ENCODE peak calls at places on chromosomes 6 and 20, in nine cellular contexts. K, D, T, P, R, E, O, U and S are unnamed samples.
A peak's percentile ranks its signal among the peaks of the same experiment; 100 is the strongest.

GRCh38 chr6:111604259-111605099 is 1.2 kb downstream of the TRAF3IP2 start:
- DNase-seq in T (no peak), D (peak; percentile 84), K (no peak), E (peak; percentile 9), O (no peak), P (no peak), U (no peak), R (no peak), S (no peak)

GRCh38 chr6:5135783-5136376 is 50.7 kb downstream of the PPP1R3G start:
- DNase-seq in T (peak; percentile 27), P (peak; percentile 15), O (no peak), U (peak; percentile 24), R (peak; percentile 8), K (no peak), E (no peak), D (peak; percentile 36), S (no peak)

GRCh38 chr20:24136659-24137246 is 148.2 kb upstream of the GGTLC1 start:
- DNase-seq in E (no peak), K (no peak), R (no peak), U (no peak), T (no peak), D (no peak), O (no peak), P (no peak), S (no peak)

GRCh38 chr6:108838101-108838717 is 10.0 kb upstream of the ARMC2 start:
- DNase-seq in P (no peak), O (no peak), R (no peak), U (no peak), T (no peak), K (no peak), D (peak; percentile 21), E (no peak), S (peak; percentile 50)

GRCh38 chr6:5025911-5026819 is 22.3 kb upstream of the RPP40 start:
- DNase-seq in O (no peak), P (peak; percentile 70), U (peak; percentile 44), T (no peak), R (no peak), D (peak; percentile 37), E (no peak), K (no peak), S (peak; percentile 50)

GRCh38 chr6:81235512-81235911 is 517.0 kb downstream of the TENT5A start:
- DNase-seq in K (no peak), P (no peak), U (no peak), T (no peak), D (no peak), R (no peak), E (no peak), O (no peak), S (no peak)

GRCh38 chr6:5766260-5766659 is 240.5 kb downstream of the NRN1 start:
- DNase-seq in P (no peak), T (no peak), E (no peak), K (no peak), O (no peak), R (no peak), U (no peak), D (no peak), S (no peak)

GRCh38 chr6:34143196-34143883 is 2.5 kb downstream of the GRM4 start:
- DNase-seq in K (no peak), T (no peak), P (no peak), E (no peak), U (no peak), D (no peak), R (no peak), O (no peak), S (no peak)

GRCh38 chr6:6588924-6589696 is 590 bp downstream of the LY86 start:
- DNase-seq in R (no peak), P (no peak), E (no peak), K (no peak), O (no peak), D (no peak), T (no peak), U (no peak), S (no peak)

GRCh38 chr20:32437391-32438074 is 79.4 kb downstream of the ASXL1 start:
- DNase-seq in U (no peak), E (no peak), D (no peak), P (no peak), T (no peak), K (no peak), O (no peak), R (no peak), S (peak; percentile 21)

GRCh38 chr6:56902551-56903464 is 52.1 kb upstream of the BEND6 start:
- DNase-seq in T (no peak), K (no peak), R (no peak), E (peak; percentile 4), D (peak; percentile 64), P (peak; percentile 46), O (no peak), U (no peak), S (no peak)

GRCh38 chr6:11814116-11814515 is 35.5 kb upstream of the ADTRP start:
- DNase-seq in D (no peak), R (no peak), K (no peak), E (no peak), U (no peak), T (no peak), P (no peak), O (no peak), S (no peak)

GRCh38 chr6:90197854-90198496 is 98.7 kb downstream of the BACH2 start:
- DNase-seq in D (peak; percentile 53), O (no peak), E (no peak), R (no peak), U (peak; percentile 92), K (no peak), T (no peak), P (no peak), S (no peak)

GRCh38 chr20:1676650-1677049 is 19.1 kb upstream of the SIRPG start:
- DNase-seq in P (no peak), U (no peak), K (no peak), T (no peak), D (no peak), O (no peak), E (no peak), R (no peak), S (no peak)

GRCh38 chr6:111087106-111087835 is at the start of gene SLC16A10:
- DNase-seq in O (peak; percentile 26), T (peak; percentile 90), D (peak; percentile 25), U (peak; percentile 60), P (peak; percentile 89), R (peak; percentile 75), E (peak; percentile 66), K (peak; percentile 36), S (peak; percentile 45)

GRCh38 chr6:45710304-45710821 is 305.3 kb downstream of the CLIC5 start:
- DNase-seq in D (peak; percentile 12), P (no peak), T (no peak), R (peak; percentile 74), U (no peak), K (no peak), O (no peak), E (no peak), S (no peak)

GRCh38 chr6:129667034-129667433 is 42.9 kb downstream of the ARHGAP18 start:
- DNase-seq in D (no peak), T (no peak), R (no peak), O (no peak), K (no peak), P (no peak), E (no peak), U (no peak), S (no peak)

GRCh38 chr20:990293-990959 is 11.7 kb downstream of the RSPO4 start:
- DNase-seq in T (no peak), R (no peak), E (no peak), P (no peak), U (no peak), D (no peak), K (no peak), O (no peak), S (no peak)

GRCh38 chr6:21949211-21949801 is 347.5 kb downstream of the PRL start:
- DNase-seq in P (peak; percentile 23), U (peak; percentile 88), T (no peak), K (no peak), R (no peak), E (no peak), D (no peak), O (no peak), S (no peak)

GRCh38 chr6:37126961-37127360 is 43.0 kb upstream of the PIM1 start:
- DNase-seq in U (no peak), K (no peak), R (no peak), P (no peak), T (no peak), O (no peak), D (no peak), E (no peak), S (no peak)

GRCh38 chr20:38181971-38182370 is 16.9 kb upstream of the TGM2 start:
- DNase-seq in O (no peak), E (no peak), U (no peak), P (no peak), K (no peak), T (no peak), D (no peak), R (no peak), S (no peak)

GRCh38 chr20:52103911-52104545 is 87.6 kb downstream of the ZFP64 start:
- DNase-seq in E (no peak), D (peak; percentile 22), O (no peak), R (no peak), P (no peak), T (no peak), U (no peak), K (no peak), S (no peak)

GRCh38 chr6:23349521-23350147 is 776.4 kb upstream of the NRSN1 start:
- DNase-seq in R (no peak), E (peak; percentile 73), O (no peak), D (peak; percentile 90), K (no peak), U (peak; percentile 71), P (peak; percentile 73), T (no peak), S (no peak)

GRCh38 chr20:46954490-46955038 is 59.9 kb downstream of the EYA2 start:
- DNase-seq in U (no peak), P (no peak), R (no peak), D (peak; percentile 97), K (no peak), O (no peak), E (no peak), T (no peak), S (no peak)

GRCh38 chr20:37453288-37453687 is 67.8 kb upstream of the NNAT start:
- DNase-seq in R (no peak), P (no peak), E (no peak), K (no peak), U (no peak), T (no peak), O (no peak), D (no peak), S (no peak)

GRCh38 chr20:20441259-20441658 is 73.4 kb downstream of the INSM1 start:
- DNase-seq in O (no peak), U (no peak), P (peak; percentile 64), K (no peak), D (no peak), R (no peak), T (no peak), E (no peak), S (no peak)

GRCh38 chr6:96899019-96899418 is 1.3 kb upstream of the NDUFAF4 start:
- DNase-seq in K (no peak), R (no peak), D (peak; percentile 66), U (peak; percentile 8), T (no peak), E (no peak), P (peak; percentile 61), O (no peak), S (no peak)

GRCh38 chr6:97644353-97644752 is 361.3 kb upstream of the MMS22L start:
- DNase-seq in E (no peak), U (no peak), R (no peak), P (no peak), T (no peak), K (no peak), D (no peak), O (no peak), S (no peak)

GRCh38 chr6:151639750-151640149 is 145.9 kb downstream of the CCDC170 start:
- DNase-seq in E (no peak), U (no peak), D (no peak), P (no peak), T (no peak), O (no peak), K (no peak), R (no peak), S (no peak)